ENCODE peak calls at places on chromosomes 12 and 14, in five cellular contexts. X is endothelial cell, T is NCI-H1105, L is ACHN, I is adrenal gland. B is an unnamed sample.

GRCh38 chr12:51821423-51822260 is 26.9 kb downstream of the FIGNL2 start:
- DNase-seq in X (no peak), T (no peak), L (no peak), I (no peak), B (no peak)

GRCh38 chr12:50078281-50078680 is 6.9 kb upstream of the SMARCD1 start:
- DNase-seq in X (no peak), T (no peak), L (no peak), I (no peak), B (no peak)

GRCh38 chr12:12265571-12266388 is 1.1 kb downstream of the LRP6 start:
- DNase-seq in X (no peak), T (no peak), L (peak; percentile 39), I (no peak), B (no peak)

GRCh38 chr12:84994436-84994835 is 41.6 kb downstream of the TSPAN19 start:
- DNase-seq in X (no peak), T (peak; percentile 17), L (no peak), I (no peak), B (no peak)

GRCh38 chr14:25237845-25238244 is 187.9 kb upstream of the STXBP6 start:
- DNase-seq in X (peak; percentile 51), T (no peak), L (peak; percentile 7), I (no peak), B (no peak)

GRCh38 chr12:68477906-68478305 is 132.8 kb upstream of the RAP1B start:
- DNase-seq in X (no peak), T (no peak), L (no peak), I (no peak), B (no peak)

GRCh38 chr12:109307051-109307450 is 2.0 kb downstream of the FOXN4 start:
- DNase-seq in X (no peak), T (no peak), L (no peak), I (no peak), B (no peak)

GRCh38 chr12:26334621-26335124 is 139.3 kb downstream of the SSPN start:
- DNase-seq in X (no peak), T (no peak), L (no peak), I (peak; percentile 35), B (no peak)

GRCh38 chr12:49331360-49332222 is 5.4 kb downstream of the C1QL4 start:
- DNase-seq in X (peak; percentile 79), T (peak; percentile 32), L (peak; percentile 79), I (peak; percentile 79), B (no peak)

GRCh38 chr14:57574617-57575288 is 81.1 kb upstream of the CCDC198 start:
- DNase-seq in X (no peak), T (no peak), L (peak; percentile 61), I (no peak), B (no peak)

GRCh38 chr12:9113296-9113986 is 2.3 kb downstream of the A2M start:
- DNase-seq in X (no peak), T (no peak), L (no peak), I (no peak), B (no peak)

GRCh38 chr12:119446459-119446858 is 111.9 kb downstream of the CCDC60 start:
- DNase-seq in X (no peak), T (no peak), L (peak; percentile 74), I (no peak), B (no peak)

GRCh38 chr12:51749201-51749985 is 99.1 kb downstream of the FIGNL2 start:
- DNase-seq in X (no peak), T (no peak), L (no peak), I (no peak), B (no peak)